ENCODE peak calls at places on chromosomes 7 and 10, in five cellular contexts. One of them, this sample, is unnamed.

GRCh38 chr7:128172151-128172550 is 68.9 kb upstream of the LEP start:
- DNase-seq in coronary artery: no peak
- DNase-seq in iris pigment epithelial cell: no peak
- DNase-seq in NCI-H1092 treated with DMSO at 0.1 percent for 48 hours: peak; percentile 45
- DNase-seq in CD8-positive, alpha-beta memory T cell: no peak
- DNase-seq in this sample: no peak

GRCh38 chr7:39637963-39638485 is 14.7 kb downstream of the RALA start:
- DNase-seq in coronary artery: no peak
- DNase-seq in iris pigment epithelial cell: no peak
- DNase-seq in NCI-H1092 treated with DMSO at 0.1 percent for 48 hours: no peak
- DNase-seq in CD8-positive, alpha-beta memory T cell: no peak
- DNase-seq in this sample: no peak

GRCh38 chr7:32453286-32454011 is 36.7 kb downstream of the LSM5 start:
- DNase-seq in coronary artery: no peak
- DNase-seq in iris pigment epithelial cell: no peak
- DNase-seq in NCI-H1092 treated with DMSO at 0.1 percent for 48 hours: no peak
- DNase-seq in CD8-positive, alpha-beta memory T cell: no peak
- DNase-seq in this sample: peak; percentile 34

GRCh38 chr7:157544980-157545680 is 208.3 kb downstream of the DNAJB6 start:
- DNase-seq in coronary artery: no peak
- DNase-seq in iris pigment epithelial cell: no peak
- DNase-seq in NCI-H1092 treated with DMSO at 0.1 percent for 48 hours: no peak
- DNase-seq in CD8-positive, alpha-beta memory T cell: no peak
- DNase-seq in this sample: no peak

GRCh38 chr7:69967152-69967591 is 368.9 kb downstream of the AUTS2 start:
- DNase-seq in coronary artery: no peak
- DNase-seq in iris pigment epithelial cell: no peak
- DNase-seq in NCI-H1092 treated with DMSO at 0.1 percent for 48 hours: peak; percentile 62
- DNase-seq in CD8-positive, alpha-beta memory T cell: no peak
- DNase-seq in this sample: peak; percentile 8

GRCh38 chr7:47991741-47992311 is 12.4 kb upstream of the HUS1 start:
- DNase-seq in coronary artery: peak; percentile 79
- DNase-seq in iris pigment epithelial cell: peak; percentile 78
- DNase-seq in NCI-H1092 treated with DMSO at 0.1 percent for 48 hours: peak; percentile 83
- DNase-seq in CD8-positive, alpha-beta memory T cell: peak; percentile 73
- DNase-seq in this sample: peak; percentile 40

GRCh38 chr7:111987115-111987826 is 218.9 kb downstream of the DOCK4 start:
- DNase-seq in coronary artery: no peak
- DNase-seq in iris pigment epithelial cell: peak; percentile 80
- DNase-seq in NCI-H1092 treated with DMSO at 0.1 percent for 48 hours: no peak
- DNase-seq in CD8-positive, alpha-beta memory T cell: no peak
- DNase-seq in this sample: peak; percentile 18

GRCh38 chr7:152521420-152522337 is 85.9 kb upstream of the KMT2C start:
- DNase-seq in coronary artery: no peak
- DNase-seq in iris pigment epithelial cell: no peak
- DNase-seq in NCI-H1092 treated with DMSO at 0.1 percent for 48 hours: no peak
- DNase-seq in CD8-positive, alpha-beta memory T cell: no peak
- DNase-seq in this sample: peak; percentile 38

GRCh38 chr7:98319176-98319575 is 37.7 kb downstream of the BRI3 start:
- DNase-seq in coronary artery: no peak
- DNase-seq in iris pigment epithelial cell: no peak
- DNase-seq in NCI-H1092 treated with DMSO at 0.1 percent for 48 hours: no peak
- DNase-seq in CD8-positive, alpha-beta memory T cell: no peak
- DNase-seq in this sample: no peak

GRCh38 chr10:92849576-92850090 is 1.3 kb downstream of the EXOC6 start:
- DNase-seq in coronary artery: no peak
- DNase-seq in iris pigment epithelial cell: no peak
- DNase-seq in NCI-H1092 treated with DMSO at 0.1 percent for 48 hours: no peak
- DNase-seq in CD8-positive, alpha-beta memory T cell: no peak
- DNase-seq in this sample: no peak

GRCh38 chr10:131071721-131072120 is 239.8 kb downstream of the TCERG1L start:
- DNase-seq in coronary artery: no peak
- DNase-seq in iris pigment epithelial cell: no peak
- DNase-seq in NCI-H1092 treated with DMSO at 0.1 percent for 48 hours: no peak
- DNase-seq in CD8-positive, alpha-beta memory T cell: no peak
- DNase-seq in this sample: no peak

GRCh38 chr7:122544463-122544862 is 154.5 kb downstream of the RNF133 start:
- DNase-seq in coronary artery: no peak
- DNase-seq in iris pigment epithelial cell: no peak
- DNase-seq in NCI-H1092 treated with DMSO at 0.1 percent for 48 hours: no peak
- DNase-seq in CD8-positive, alpha-beta memory T cell: no peak
- DNase-seq in this sample: no peak

GRCh38 chr7:17696422-17696821 is 243.9 kb downstream of the SNX13 start:
- DNase-seq in coronary artery: no peak
- DNase-seq in iris pigment epithelial cell: peak; percentile 67
- DNase-seq in NCI-H1092 treated with DMSO at 0.1 percent for 48 hours: no peak
- DNase-seq in CD8-positive, alpha-beta memory T cell: no peak
- DNase-seq in this sample: no peak